ENCODE peak calls at places on chromosome 20, in ten cellular contexts. One of them, this sample, is unnamed.

GRCh38 chr20:22836877-22837276 is 198.2 kb upstream of the SSTR4 start:
- DNase-seq in mucosa of gallbladder: no peak
- DNase-seq in A549: peak
- DNase-seq in foreskin fibroblast: peak
- DNase-seq in left lung: no peak
- DNase-seq in renal cortical epithelial cell: peak
- DNase-seq in iris pigment epithelial cell: peak
- DNase-seq in T-helper 2 cell: no peak
- DNase-seq in AG08396: no peak
- DNase-seq in B cell: no peak
- DNase-seq in this sample: no peak

GRCh38 chr20:4153251-4153650 is 137.9 kb upstream of the RNF24 start:
- DNase-seq in mucosa of gallbladder: peak
- DNase-seq in A549: no peak
- DNase-seq in foreskin fibroblast: no peak
- DNase-seq in left lung: peak
- DNase-seq in renal cortical epithelial cell: peak
- DNase-seq in iris pigment epithelial cell: no peak
- DNase-seq in T-helper 2 cell: no peak
- DNase-seq in AG08396: no peak
- DNase-seq in B cell: no peak
- DNase-seq in this sample: peak

GRCh38 chr20:31590717-31591225 is 14.3 kb upstream of the ID1 start:
- DNase-seq in mucosa of gallbladder: no peak
- DNase-seq in A549: no peak
- DNase-seq in foreskin fibroblast: no peak
- DNase-seq in left lung: no peak
- DNase-seq in renal cortical epithelial cell: no peak
- DNase-seq in iris pigment epithelial cell: no peak
- DNase-seq in T-helper 2 cell: no peak
- DNase-seq in AG08396: no peak
- DNase-seq in B cell: no peak
- DNase-seq in this sample: no peak

GRCh38 chr20:62122659-62123449 is 579 bp downstream of the LSM14B start:
- DNase-seq in mucosa of gallbladder: no peak
- DNase-seq in A549: no peak
- DNase-seq in foreskin fibroblast: peak
- DNase-seq in left lung: no peak
- DNase-seq in renal cortical epithelial cell: peak
- DNase-seq in iris pigment epithelial cell: peak
- DNase-seq in T-helper 2 cell: peak
- DNase-seq in AG08396: peak
- DNase-seq in B cell: peak
- DNase-seq in this sample: peak

GRCh38 chr20:46987001-46987400 is 92.4 kb downstream of the EYA2 start:
- DNase-seq in mucosa of gallbladder: no peak
- DNase-seq in A549: no peak
- DNase-seq in foreskin fibroblast: no peak
- DNase-seq in left lung: no peak
- DNase-seq in renal cortical epithelial cell: no peak
- DNase-seq in iris pigment epithelial cell: no peak
- DNase-seq in T-helper 2 cell: no peak
- DNase-seq in AG08396: no peak
- DNase-seq in B cell: no peak
- DNase-seq in this sample: no peak

GRCh38 chr20:58389324-58389967 is 417 bp downstream of the VAPB start:
- DNase-seq in mucosa of gallbladder: no peak
- DNase-seq in A549: peak
- DNase-seq in foreskin fibroblast: peak
- DNase-seq in left lung: peak
- DNase-seq in renal cortical epithelial cell: no peak
- DNase-seq in iris pigment epithelial cell: peak
- DNase-seq in T-helper 2 cell: peak
- DNase-seq in AG08396: peak
- DNase-seq in B cell: no peak
- DNase-seq in this sample: peak

GRCh38 chr20:64010711-64011237 is 25.2 kb upstream of the C20orf204 start:
- DNase-seq in mucosa of gallbladder: no peak
- DNase-seq in A549: no peak
- DNase-seq in foreskin fibroblast: peak
- DNase-seq in left lung: no peak
- DNase-seq in renal cortical epithelial cell: peak
- DNase-seq in iris pigment epithelial cell: no peak
- DNase-seq in T-helper 2 cell: peak
- DNase-seq in AG08396: no peak
- DNase-seq in B cell: no peak
- DNase-seq in this sample: no peak

GRCh38 chr20:10639051-10639761 is 34.6 kb downstream of the JAG1 start:
- DNase-seq in mucosa of gallbladder: no peak
- DNase-seq in A549: no peak
- DNase-seq in foreskin fibroblast: no peak
- DNase-seq in left lung: no peak
- DNase-seq in renal cortical epithelial cell: no peak
- DNase-seq in iris pigment epithelial cell: no peak
- DNase-seq in T-helper 2 cell: no peak
- DNase-seq in AG08396: no peak
- DNase-seq in B cell: no peak
- DNase-seq in this sample: no peak

GRCh38 chr20:663315-664090 is 10.5 kb upstream of the SRXN1 start:
- DNase-seq in mucosa of gallbladder: no peak
- DNase-seq in A549: no peak
- DNase-seq in foreskin fibroblast: peak
- DNase-seq in left lung: no peak
- DNase-seq in renal cortical epithelial cell: no peak
- DNase-seq in iris pigment epithelial cell: peak
- DNase-seq in T-helper 2 cell: peak
- DNase-seq in AG08396: no peak
- DNase-seq in B cell: no peak
- DNase-seq in this sample: no peak

GRCh38 chr20:20528896-20529295 is 161.0 kb downstream of the INSM1 start:
- DNase-seq in mucosa of gallbladder: no peak
- DNase-seq in A549: no peak
- DNase-seq in foreskin fibroblast: no peak
- DNase-seq in left lung: no peak
- DNase-seq in renal cortical epithelial cell: no peak
- DNase-seq in iris pigment epithelial cell: no peak
- DNase-seq in T-helper 2 cell: no peak
- DNase-seq in AG08396: no peak
- DNase-seq in B cell: no peak
- DNase-seq in this sample: no peak

GRCh38 chr20:12371955-12372354 is 454.3 kb downstream of the BTBD3 start:
- DNase-seq in mucosa of gallbladder: no peak
- DNase-seq in A549: no peak
- DNase-seq in foreskin fibroblast: no peak
- DNase-seq in left lung: no peak
- DNase-seq in renal cortical epithelial cell: no peak
- DNase-seq in iris pigment epithelial cell: no peak
- DNase-seq in T-helper 2 cell: no peak
- DNase-seq in AG08396: no peak
- DNase-seq in B cell: no peak
- DNase-seq in this sample: no peak

GRCh38 chr20:50844430-50845100 is 49.7 kb downstream of the BCAS4 start:
- DNase-seq in mucosa of gallbladder: no peak
- DNase-seq in A549: peak
- DNase-seq in foreskin fibroblast: peak
- DNase-seq in left lung: no peak
- DNase-seq in renal cortical epithelial cell: peak
- DNase-seq in iris pigment epithelial cell: peak
- DNase-seq in T-helper 2 cell: peak
- DNase-seq in AG08396: no peak
- DNase-seq in B cell: no peak
- DNase-seq in this sample: no peak

GRCh38 chr20:24102290-24102689 is 113.7 kb upstream of the GGTLC1 start:
- DNase-seq in mucosa of gallbladder: no peak
- DNase-seq in A549: peak
- DNase-seq in foreskin fibroblast: no peak
- DNase-seq in left lung: no peak
- DNase-seq in renal cortical epithelial cell: no peak
- DNase-seq in iris pigment epithelial cell: no peak
- DNase-seq in T-helper 2 cell: peak
- DNase-seq in AG08396: no peak
- DNase-seq in B cell: peak
- DNase-seq in this sample: no peak

This sample was measured in sigmoid colon.